ENCODE peak calls at places on chromosomes 3 and 15, in eight cellular contexts. I is aorta; T is ovary; J is Peyer's patch; D is adrenal gland; F is CD4-positive, CD25-positive, alpha-beta regulatory T cell; W is left ventricle myocardium inferior; Y is GM23248. P is an unnamed sample.

GRCh38 chr15:66214236-66214635 is 39.3 kb downstream of the MEGF11 start:
- DNase-seq in Y (no peak), D (no peak), F (no peak), J (no peak), T (no peak), I (no peak), W (no peak), P (no peak)

GRCh38 chr15:82585072-82585471 is 44.8 kb upstream of the RPS17 start:
- DNase-seq in W (no peak), T (no peak), Y (peak; percentile 70), D (no peak), F (no peak), J (no peak), I (no peak), P (no peak)

GRCh38 chr3:122628567-122628966 is 51.1 kb downstream of the PARP15 start:
- DNase-seq in D (no peak), T (no peak), I (no peak), Y (peak; percentile 9), F (no peak), J (no peak), W (no peak), P (no peak)

GRCh38 chr3:133208184-133208583 is 170.0 kb downstream of the TMEM108 start:
- DNase-seq in J (no peak), F (no peak), W (no peak), D (no peak), T (no peak), I (no peak), Y (no peak), P (no peak)

GRCh38 chr3:74121761-74122160 is 492.7 kb downstream of the CNTN3 start:
- DNase-seq in J (no peak), W (no peak), I (no peak), Y (no peak), T (no peak), D (no peak), F (no peak), P (no peak)

GRCh38 chr3:84538597-84538996 is 420.2 kb upstream of the CADM2 start:
- DNase-seq in J (no peak), D (no peak), Y (no peak), W (no peak), F (no peak), I (no peak), T (no peak), P (no peak)

GRCh38 chr15:25787855-25788521 is 75.1 kb downstream of the ATP10A start:
- DNase-seq in J (no peak), W (no peak), F (no peak), Y (peak; percentile 93), I (peak; percentile 85), D (peak; percentile 72), T (no peak), P (no peak)

GRCh38 chr3:11810276-11810675 is 36.4 kb downstream of the TAMM41 start:
- DNase-seq in F (no peak), I (no peak), Y (peak; percentile 83), T (no peak), J (no peak), D (no peak), W (no peak), P (no peak)

GRCh38 chr3:3196148-3196861 is 16.8 kb upstream of the CRBN start:
- DNase-seq in Y (peak; percentile 25), T (no peak), I (no peak), J (no peak), W (no peak), D (no peak), F (no peak), P (no peak)

GRCh38 chr15:65806387-65806786 is 14.3 kb upstream of the DENND4A start:
- DNase-seq in F (no peak), J (no peak), D (no peak), I (no peak), W (no peak), T (no peak), Y (no peak), P (no peak)

GRCh38 chr3:75192065-75192658 is 472.0 kb upstream of the FRG2C start:
- DNase-seq in I (no peak), D (peak; percentile 62), Y (peak; percentile 55), F (peak; percentile 28), W (no peak), J (peak; percentile 18), T (no peak), P (peak; percentile 11)

GRCh38 chr15:82040395-82040794 is 5.4 kb downstream of the MEX3B start:
- DNase-seq in D (no peak), I (no peak), W (no peak), Y (no peak), F (no peak), J (no peak), T (peak; percentile 46), P (no peak)

GRCh38 chr3:55795736-55796135 is 308.6 kb upstream of the WNT5A start:
- DNase-seq in T (no peak), Y (peak; percentile 4), D (no peak), J (no peak), F (no peak), W (no peak), I (no peak), P (no peak)

GRCh38 chr15:61499371-61499770 is 270.3 kb upstream of the RORA start:
- DNase-seq in I (no peak), W (no peak), Y (no peak), D (no peak), F (no peak), J (no peak), T (no peak), P (no peak)

GRCh38 chr3:66037986-66038369 is 740 bp downstream of the MAGI1 start:
- DNase-seq in J (no peak), T (peak; percentile 26), D (no peak), Y (peak; percentile 58), F (no peak), W (peak; percentile 25), I (peak; percentile 77), P (no peak)

GRCh38 chr3:2303567-2303966 is 204.9 kb downstream of the CNTN4 start:
- DNase-seq in T (no peak), I (no peak), Y (peak; percentile 3), D (no peak), F (no peak), W (no peak), J (no peak), P (no peak)

GRCh38 chr3:177080122-177080521 is 117.2 kb downstream of the TBL1XR1 start:
- DNase-seq in F (no peak), J (no peak), I (no peak), T (no peak), Y (no peak), D (no peak), W (no peak), P (no peak)

GRCh38 chr3:4047343-4047742 is 248.1 kb downstream of the LRRN1 start:
- DNase-seq in Y (no peak), J (no peak), D (no peak), W (no peak), F (no peak), T (no peak), I (no peak), P (no peak)

GRCh38 chr3:97981886-97982285 is 9.7 kb upstream of the RIOX2 start:
- DNase-seq in W (no peak), D (no peak), Y (no peak), I (no peak), F (no peak), T (no peak), J (no peak), P (no peak)

DNA sequence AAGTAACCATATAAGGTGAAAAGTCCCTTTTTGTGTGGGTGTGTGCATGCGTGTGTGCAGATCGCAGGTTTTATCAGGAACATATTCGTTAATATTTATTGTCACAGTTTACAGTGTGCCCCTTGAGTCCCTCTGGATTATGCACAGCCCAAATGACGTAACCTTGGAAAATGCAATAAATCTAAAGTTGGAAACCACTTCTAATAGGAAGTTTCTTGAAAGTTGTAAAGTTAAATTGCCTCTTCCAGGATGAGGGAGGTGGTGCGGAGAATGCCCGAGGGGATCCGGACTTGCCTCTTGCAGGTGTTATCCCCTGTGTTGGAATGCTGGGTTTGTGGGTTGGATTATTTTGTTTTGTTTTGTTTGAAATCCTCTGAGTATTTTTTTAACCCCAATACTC is 143.3 kb downstream of the CMSS1 start:
- DNase-seq in T (peak; percentile 29), Y (peak; percentile 24), F (no peak), D (no peak), W (no peak), J (no peak), I (no peak), P (no peak)
- H3K4me3 ChIP-seq in T (no peak overlapping the region), Y (no peak overlapping the region), F (no peak overlapping the region), D (no peak overlapping the region), W (no peak overlapping the region), J (no peak overlapping the region), I (no peak overlapping the region), P (no peak overlapping the region)

DNA sequence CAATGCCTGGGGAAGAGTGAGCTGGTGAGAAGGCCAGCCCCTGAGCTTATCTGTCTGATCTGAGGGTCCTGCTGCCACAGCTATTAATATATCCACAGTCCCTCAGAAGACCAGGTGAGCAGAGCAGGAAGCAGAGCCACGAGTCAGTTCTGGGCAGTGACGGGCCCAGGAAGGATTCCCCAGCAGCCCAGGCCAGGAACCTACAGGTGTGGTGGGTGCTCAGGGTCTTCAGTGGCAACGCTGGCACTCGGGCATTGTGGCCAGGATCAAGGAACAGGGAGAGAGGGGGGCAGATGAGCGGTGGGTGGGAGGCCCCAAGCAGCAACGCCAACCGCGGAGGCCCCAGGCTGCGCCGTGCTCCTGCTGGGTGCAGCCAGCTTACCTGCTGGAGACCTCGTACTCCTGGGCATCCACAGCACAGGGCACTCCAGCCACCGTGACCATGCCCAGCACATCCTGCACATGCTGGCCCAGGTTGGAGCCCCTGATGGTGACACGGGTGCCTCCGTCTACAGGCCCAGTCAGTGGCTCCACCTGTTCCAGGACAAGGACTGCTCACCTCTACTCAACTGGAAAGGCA is 12.3 kb downstream of the PLXNB1 start:
- DNase-seq in I (no peak), J (no peak), T (no peak), Y (no peak), F (no peak), D (no peak), W (no peak), P (no peak)
- H3K36me3 ChIP-seq in I (peaks cover 9% of the 10 kb centered on the region), J (peaks cover 86% of the 10 kb centered on the region), T (no peaks in the 10 kb centered on the region), Y (no peaks in the 10 kb centered on the region), F (no peaks in the 10 kb centered on the region), D (no peaks in the 10 kb centered on the region), W (peaks cover 76% of the 10 kb centered on the region), P (no peaks in the 10 kb centered on the region)

DNA sequence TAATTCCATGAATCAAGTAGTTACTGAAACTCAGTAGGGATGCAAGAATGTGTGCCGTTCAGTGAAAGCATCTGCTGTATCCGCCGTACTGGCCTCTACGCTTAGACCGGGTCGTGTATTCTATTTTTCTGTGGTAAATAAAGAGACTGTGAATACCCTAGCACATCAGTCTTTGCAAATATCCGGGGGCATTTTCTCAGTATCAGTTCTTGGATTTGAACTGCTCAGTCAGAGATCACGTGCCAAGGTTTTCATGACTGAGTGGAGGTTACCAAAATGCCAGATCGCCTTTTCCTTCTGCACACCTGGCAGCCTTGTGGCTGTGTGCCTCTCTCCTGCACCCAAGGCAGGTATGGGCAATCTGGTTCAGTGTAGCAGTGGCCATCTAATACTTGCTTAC is 377.0 kb downstream of the OCA2 start:
- DNase-seq in F (no peak), W (no peak), Y (no peak), J (no peak), T (no peak), I (no peak), D (no peak), P (no peak)
- H3K4me3 ChIP-seq in F (no peak overlapping the region), W (no peak overlapping the region), Y (no peak overlapping the region), J (no peak overlapping the region), T (no peak overlapping the region), I (no peak overlapping the region), D (no peak overlapping the region), P (no peak overlapping the region)

DNA sequence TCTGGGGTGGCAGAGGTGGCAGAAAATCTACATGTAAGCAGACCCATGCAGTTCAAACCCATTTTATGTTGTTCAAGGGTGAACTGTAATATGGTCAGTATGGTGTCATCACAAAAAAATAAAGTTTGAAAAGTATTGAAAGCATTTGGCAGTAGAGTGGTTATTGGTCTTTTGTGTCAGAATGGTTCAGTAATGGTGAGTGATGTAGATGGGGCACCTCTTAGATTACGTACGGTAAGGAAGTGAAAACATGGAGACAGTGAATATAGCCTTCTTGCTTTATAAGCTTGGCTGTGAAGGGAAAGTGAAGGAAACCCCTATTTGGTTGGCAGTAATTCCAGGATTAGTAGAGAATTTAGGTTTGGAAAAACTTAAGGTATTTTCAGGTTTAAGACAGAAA is 17.2 kb upstream of the CCNB2 start:
- DNase-seq in W (no peak), T (no peak), F (no peak), I (no peak), J (no peak), D (no peak), Y (no peak), P (no peak)
- H3K36me3 ChIP-seq in W (peaks cover 95% of the 10 kb centered on the region), T (no peaks in the 10 kb centered on the region), F (peaks cover 77% of the 10 kb centered on the region), I (peaks cover 5% of the 10 kb centered on the region), J (peaks cover 63% of the 10 kb centered on the region), D (no peaks in the 10 kb centered on the region), Y (peaks cover 54% of the 10 kb centered on the region), P (peaks cover 30% of the 10 kb centered on the region)